ENCODE peak calls at places on chromosomes 16 and 17, in nine cellular contexts. S is transverse colon, P is heart left ventricle, Y is Peyer's patch, Q is A549, M is prostate gland, V is spleen, J is ovary, C is stomach. W is an unnamed sample.

GRCh38 chr16:72092832-72093447 is 480 bp downstream of the TXNL4B start:
- DNase-seq in S (no peak), P (no peak), Y (no peak), Q (peak), M (no peak), V (peak), J (no peak), C (no peak), W (no peak)

GRCh38 chr17:76911299-76912007 is 43.2 kb downstream of the MGAT5B start:
- DNase-seq in S (no peak), P (no peak), Y (no peak), Q (no peak), M (no peak), V (no peak), J (no peak), C (no peak), W (no peak)

GRCh38 chr17:21774263-21774662 is 81.9 kb downstream of the KCNJ18 start:
- DNase-seq in S (no peak), P (no peak), Y (no peak), Q (no peak), M (no peak), V (no peak), J (no peak), C (no peak), W (no peak)

GRCh38 chr16:57959121-57959520 is 11.8 kb downstream of the CNGB1 start:
- DNase-seq in S (no peak), P (no peak), Y (no peak), Q (no peak), M (no peak), V (no peak), J (no peak), C (no peak), W (no peak)

GRCh38 chr16:57852189-57852588 is 49.9 kb upstream of the KIFC3 start:
- DNase-seq in S (no peak), P (no peak), Y (no peak), Q (no peak), M (no peak), V (peak), J (no peak), C (no peak), W (no peak)

GRCh38 chr17:55279203-55279602 is 14.4 kb downstream of the HLF start:
- DNase-seq in S (no peak), P (no peak), Y (no peak), Q (no peak), M (no peak), V (no peak), J (no peak), C (no peak), W (no peak)

GRCh38 chr17:19291646-19292376 is 54.6 kb downstream of the EPN2 start:
- DNase-seq in S (no peak), P (no peak), Y (no peak), Q (no peak), M (no peak), V (peak), J (no peak), C (no peak), W (no peak)

GRCh38 chr16:75305364-75306101 is 54.1 kb upstream of the BCAR1 start:
- DNase-seq in S (peak), P (peak), Y (peak), Q (peak), M (peak), V (no peak), J (peak), C (peak), W (no peak)

GRCh38 chr16:61617214-61617783 is 418.9 kb downstream of the CDH8 start:
- DNase-seq in S (no peak), P (no peak), Y (no peak), Q (no peak), M (no peak), V (no peak), J (no peak), C (no peak), W (no peak)

GRCh38 chr17:72175787-72176515 is 55.1 kb downstream of the SOX9 start:
- DNase-seq in S (no peak), P (no peak), Y (no peak), Q (no peak), M (no peak), V (no peak), J (no peak), C (no peak), W (no peak)

GRCh38 chr16:75053791-75054555 is 55.1 kb downstream of the ZNRF1 start:
- DNase-seq in S (peak), P (peak), Y (peak), Q (peak), M (peak), V (no peak), J (peak), C (peak), W (peak)

GRCh38 chr16:4392382-4393242 is 21.0 kb downstream of the VASN start:
- DNase-seq in S (no peak), P (no peak), Y (no peak), Q (no peak), M (no peak), V (peak), J (peak), C (peak), W (no peak)

GRCh38 chr16:19066988-19067348 is 446 bp upstream of the COQ7 start:
- DNase-seq in S (no peak), P (no peak), Y (no peak), Q (no peak), M (no peak), V (peak), J (no peak), C (no peak), W (no peak)

GRCh38 chr17:10380631-10381408 is 8.0 kb upstream of the MYH13 start:
- DNase-seq in S (no peak), P (no peak), Y (no peak), Q (no peak), M (no peak), V (no peak), J (no peak), C (no peak), W (no peak)

GRCh38 chr17:78559749-78560368 is 17.3 kb downstream of the DNAH17 start:
- DNase-seq in S (no peak), P (no peak), Y (no peak), Q (no peak), M (no peak), V (no peak), J (no peak), C (no peak), W (no peak)

GRCh38 chr16:75491876-75492275 is 3.4 kb downstream of the CHST6 start:
- DNase-seq in S (no peak), P (no peak), Y (no peak), Q (peak), M (no peak), V (peak), J (no peak), C (no peak), W (no peak)

DNA sequence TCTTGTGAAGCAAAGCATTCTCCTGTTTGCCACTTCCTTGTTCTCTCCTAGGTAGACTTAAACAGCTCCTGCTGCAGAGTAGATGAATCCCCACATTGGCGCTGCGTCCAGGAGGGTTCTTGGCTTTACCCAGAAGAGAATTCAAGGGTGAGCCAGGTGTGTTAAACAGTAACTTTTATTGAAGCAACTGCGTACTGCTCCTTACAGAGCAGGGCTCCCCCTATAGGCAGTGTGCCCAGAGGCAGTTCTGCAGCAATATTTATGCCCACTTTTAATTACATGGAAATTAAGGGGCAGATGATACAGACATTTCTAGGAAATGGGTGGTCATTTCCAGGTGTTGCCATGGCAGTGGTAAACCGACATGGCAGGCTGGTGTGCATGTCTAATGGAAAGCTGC is 987.6 kb upstream of the RBFOX1 start:
- DNase-seq in S (no peak), P (no peak), Y (no peak), Q (no peak), M (no peak), V (no peak), J (no peak), C (no peak), W (no peak)
- TF ChIP-seq CTCF in S (no peak), P (no peak), Y (no peak), Q (no peak), M (no peak), V (no peak), J (no peak), C (no peak), W (no peak)

GRCh38 chr16:79691001-79691400 is 90.5 kb upstream of the MAF start:
- DNase-seq in S (no peak), P (no peak), Y (no peak), Q (no peak), M (no peak), V (no peak), J (no peak), C (no peak), W (no peak)
- TF ChIP-seq POLR2A in S (no peak), P (no peak), Y (no peak), Q (no peak), M (no peak), V (no peak), J (no peak), C (no peak), W (no peak)

DNA sequence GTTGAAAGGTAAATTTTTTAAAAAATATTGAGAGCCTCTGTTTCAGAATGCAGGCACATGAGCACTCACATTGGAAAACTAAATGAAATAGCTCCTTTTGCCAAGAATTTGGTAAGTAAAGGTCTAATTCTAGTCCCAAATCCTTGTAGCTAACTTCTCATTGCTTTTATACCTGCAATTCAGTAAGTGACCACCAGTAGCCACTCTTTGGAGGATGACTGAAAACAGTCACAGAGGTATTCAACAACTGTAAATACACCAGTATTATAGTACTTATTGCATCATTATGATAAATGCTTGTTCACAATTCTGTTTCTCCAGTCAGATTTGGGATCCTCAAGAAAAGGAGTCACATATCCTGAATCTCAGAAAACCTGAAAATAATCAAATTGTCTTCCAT is 562.4 kb upstream of the CDH11 start:
- DNase-seq in S (no peak), P (no peak), Y (no peak), Q (no peak), M (no peak), V (no peak), J (no peak), C (no peak), W (no peak)
- TF ChIP-seq CTCF in S (no peak), P (no peak), Y (no peak), Q (no peak), M (no peak), V (no peak), J (no peak), C (no peak), W (no peak)

DNA sequence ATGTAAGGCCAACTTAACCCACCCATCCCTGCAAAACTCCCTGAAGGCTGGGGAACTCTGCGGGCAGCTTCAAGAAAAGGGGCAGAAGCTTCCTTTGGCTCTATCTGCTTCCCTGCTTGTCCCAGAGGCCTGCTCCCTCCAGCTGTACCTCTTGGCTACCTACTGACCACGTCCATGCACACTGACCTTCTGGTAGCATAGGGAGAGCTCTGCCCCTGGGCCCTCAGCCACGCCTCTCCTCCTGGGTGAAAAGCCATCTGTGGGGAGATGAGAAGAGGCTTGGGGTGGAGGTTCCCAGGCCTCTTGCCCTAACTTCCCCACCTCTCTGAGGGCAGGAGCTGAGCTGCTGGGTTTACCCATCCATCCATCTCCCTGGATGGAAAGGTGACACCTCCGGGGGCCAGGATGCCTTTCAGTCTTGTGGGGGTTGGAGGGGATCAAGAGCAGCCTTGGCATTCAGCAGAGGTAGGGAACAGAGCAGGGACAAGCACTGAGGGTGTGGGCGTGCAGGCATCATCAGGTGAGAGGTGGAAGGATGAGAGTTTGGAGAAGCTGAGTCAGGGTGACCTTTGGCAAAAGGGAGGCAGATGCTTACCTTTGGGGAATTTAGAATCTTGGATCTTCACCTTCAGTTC is 23.4 kb upstream of the MFSD6L start:
- DNase-seq in S (no peak), P (no peak), Y (no peak), Q (no peak), M (no peak), V (no peak), J (no peak), C (no peak), W (no peak)
- TF ChIP-seq POLR2A in S (no peak), P (no peak), Y (no peak), Q (no peak), M (no peak), V (no peak), J (no peak), C (no peak), W (no peak)

DNA sequence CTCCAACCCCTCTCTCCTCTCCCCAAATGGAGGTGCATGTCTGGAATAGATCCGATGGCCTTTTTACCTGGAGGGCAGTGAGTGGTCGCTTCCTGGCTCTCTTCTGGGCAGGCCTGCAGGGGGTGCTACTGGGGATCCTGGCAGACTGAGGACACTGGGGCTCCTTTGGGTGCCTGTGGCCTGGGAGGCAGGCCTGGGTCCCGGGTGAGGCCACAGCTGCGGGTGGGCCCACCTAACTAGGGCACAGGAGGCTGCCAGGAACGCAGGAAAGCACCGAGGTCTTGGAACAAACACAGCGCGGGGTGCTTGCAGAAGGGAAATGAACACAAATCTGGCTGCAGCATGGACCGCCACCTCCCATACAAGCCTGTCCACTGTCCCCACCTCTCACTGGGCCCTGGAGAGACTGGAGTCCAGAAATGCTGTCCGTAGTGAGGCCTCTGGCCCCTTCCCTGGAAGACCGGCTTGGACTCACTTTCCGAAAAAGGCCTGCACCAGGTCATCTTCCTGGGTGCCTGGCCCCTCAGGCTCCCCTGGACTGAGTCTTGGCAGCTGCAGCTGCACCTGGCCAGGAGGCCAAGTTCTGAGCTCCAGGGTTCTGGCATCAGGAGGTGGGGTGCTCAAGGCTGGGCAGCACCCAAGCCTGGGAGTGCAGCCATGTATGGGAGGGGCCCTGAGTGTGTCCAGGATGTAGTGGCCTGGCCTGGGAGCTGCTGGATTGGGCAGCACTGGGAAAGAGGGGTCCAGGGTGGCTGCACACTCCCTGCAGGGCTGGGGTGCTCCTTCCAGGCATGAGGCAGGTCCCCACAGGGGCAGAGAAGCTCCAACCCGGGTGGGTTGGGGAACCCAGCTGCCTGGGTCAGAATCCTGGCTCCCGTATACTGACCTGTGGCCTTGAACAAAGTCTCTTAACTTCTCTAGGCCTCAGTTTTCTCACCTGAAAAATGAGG is 195.1 kb downstream of the IRF8 start:
- DNase-seq in S (peak), P (no peak), Y (no peak), Q (no peak), M (no peak), V (peak), J (no peak), C (no peak), W (no peak)
- TF ChIP-seq CTCF in S (no peak), P (no peak), Y (no peak), Q (no peak), M (no peak), V (no peak), J (no peak), C (no peak), W (no peak)